ENCODE peak calls at places on chromosomes 2 and 18, in seven cellular contexts. One of them, this sample, is unnamed. For H3K9me3, the result is how much of the 10 kb centered on the place peaks cover.

GRCh38 chr2:12930382-12930781 is 213.6 kb downstream of the TRIB2 start:
- DNase-seq in CD8-positive, alpha-beta T cell: no peak
- DNase-seq in Karpas-422: no peak
- DNase-seq in K562: no peak
- DNase-seq in WERI-Rb-1: no peak
- DNase-seq in tibial nerve: no peak
- DNase-seq in uterus: no peak
- DNase-seq in this sample: no peak

GRCh38 chr2:54895735-54896134 is 154.5 kb downstream of the RTN4 start:
- DNase-seq in CD8-positive, alpha-beta T cell: no peak
- DNase-seq in Karpas-422: no peak
- DNase-seq in K562: no peak
- DNase-seq in WERI-Rb-1: no peak
- DNase-seq in tibial nerve: no peak
- DNase-seq in uterus: no peak
- DNase-seq in this sample: no peak

GRCh38 chr2:215843579-215843978 is 169.8 kb downstream of the MREG start:
- DNase-seq in CD8-positive, alpha-beta T cell: no peak
- DNase-seq in Karpas-422: no peak
- DNase-seq in K562: no peak
- DNase-seq in WERI-Rb-1: no peak
- DNase-seq in tibial nerve: peak
- DNase-seq in uterus: no peak
- DNase-seq in this sample: no peak

GRCh38 chr2:157107877-157108276 is 149.6 kb upstream of the GALNT5 start:
- DNase-seq in CD8-positive, alpha-beta T cell: no peak
- DNase-seq in Karpas-422: no peak
- DNase-seq in K562: no peak
- DNase-seq in WERI-Rb-1: no peak
- DNase-seq in tibial nerve: no peak
- DNase-seq in uterus: no peak
- DNase-seq in this sample: no peak

GRCh38 chr18:50726960-50727589 is 92.7 kb downstream of the MRO start:
- DNase-seq in CD8-positive, alpha-beta T cell: no peak
- DNase-seq in Karpas-422: no peak
- DNase-seq in K562: no peak
- DNase-seq in WERI-Rb-1: no peak
- DNase-seq in tibial nerve: no peak
- DNase-seq in uterus: no peak
- DNase-seq in this sample: no peak

GRCh38 chr18:59823611-59824195 is 76.1 kb upstream of the PMAIP1 start:
- DNase-seq in CD8-positive, alpha-beta T cell: no peak
- DNase-seq in Karpas-422: peak
- DNase-seq in K562: peak
- DNase-seq in WERI-Rb-1: peak
- DNase-seq in tibial nerve: peak
- DNase-seq in uterus: peak
- DNase-seq in this sample: peak

GRCh38 chr2:54329482-54330225 is 73.6 kb upstream of the TSPYL6 start:
- DNase-seq in CD8-positive, alpha-beta T cell: no peak
- DNase-seq in Karpas-422: no peak
- DNase-seq in K562: no peak
- DNase-seq in WERI-Rb-1: peak
- DNase-seq in tibial nerve: no peak
- DNase-seq in uterus: no peak
- DNase-seq in this sample: no peak

GRCh38 chr2:96907405-96908041 is 37.6 kb upstream of the SEMA4C start:
- DNase-seq in CD8-positive, alpha-beta T cell: no peak
- DNase-seq in Karpas-422: no peak
- DNase-seq in K562: no peak
- DNase-seq in WERI-Rb-1: peak
- DNase-seq in tibial nerve: peak
- DNase-seq in uterus: peak
- DNase-seq in this sample: peak

GRCh38 chr18:48024891-48025660 is 94.6 kb upstream of the SMAD2 start:
- DNase-seq in CD8-positive, alpha-beta T cell: no peak
- DNase-seq in Karpas-422: no peak
- DNase-seq in K562: no peak
- DNase-seq in WERI-Rb-1: no peak
- DNase-seq in tibial nerve: no peak
- DNase-seq in uterus: no peak
- DNase-seq in this sample: no peak

GRCh38 chr2:102032368-102033027 is 40.7 kb downstream of the IL1R2 start:
- DNase-seq in CD8-positive, alpha-beta T cell: no peak
- DNase-seq in Karpas-422: no peak
- DNase-seq in K562: no peak
- DNase-seq in WERI-Rb-1: no peak
- DNase-seq in tibial nerve: no peak
- DNase-seq in uterus: no peak
- DNase-seq in this sample: no peak

GRCh38 chr2:237884681-237885080 is 25.3 kb downstream of the RAMP1 start:
- DNase-seq in CD8-positive, alpha-beta T cell: no peak
- DNase-seq in Karpas-422: no peak
- DNase-seq in K562: no peak
- DNase-seq in WERI-Rb-1: no peak
- DNase-seq in tibial nerve: no peak
- DNase-seq in uterus: no peak
- DNase-seq in this sample: no peak

DNA sequence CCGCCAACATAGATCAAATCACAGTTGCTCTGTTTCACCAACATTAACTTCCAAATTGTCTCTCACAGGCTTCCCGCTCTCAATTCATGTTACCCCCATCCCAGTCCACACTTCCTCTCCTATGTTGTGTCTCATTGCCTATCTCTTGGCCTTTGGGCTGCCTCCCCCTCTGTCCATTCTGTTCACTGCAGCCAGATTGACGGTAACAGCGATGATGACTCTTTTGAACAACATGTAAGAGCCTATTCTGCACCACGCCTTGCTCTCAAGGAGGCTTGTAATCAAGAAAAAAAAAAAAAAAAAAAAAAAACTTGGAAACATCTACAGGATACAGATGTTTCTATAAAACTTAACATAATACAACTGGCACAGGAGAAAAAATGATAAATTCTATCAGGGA is 77.3 kb upstream of the RMDN2 start:
- DNase-seq in CD8-positive, alpha-beta T cell: no peak
- DNase-seq in Karpas-422: no peak
- DNase-seq in K562: no peak
- DNase-seq in WERI-Rb-1: no peak
- DNase-seq in tibial nerve: no peak
- DNase-seq in uterus: no peak
- DNase-seq in this sample: no peak
- H3K9me3 ChIP-seq in CD8-positive, alpha-beta T cell: under half
- H3K9me3 ChIP-seq in Karpas-422: under half
- H3K9me3 ChIP-seq in K562: under half
- H3K9me3 ChIP-seq in WERI-Rb-1: under half
- H3K9me3 ChIP-seq in tibial nerve: under half
- H3K9me3 ChIP-seq in uterus: under half
- H3K9me3 ChIP-seq in this sample: under half

GRCh38 chr18:78801011-78801410 is 178.6 kb upstream of the SALL3 start:
- DNase-seq in CD8-positive, alpha-beta T cell: no peak
- DNase-seq in Karpas-422: no peak
- DNase-seq in K562: no peak
- DNase-seq in WERI-Rb-1: no peak
- DNase-seq in tibial nerve: no peak
- DNase-seq in uterus: no peak
- DNase-seq in this sample: no peak

GRCh38 chr18:78804206-78805030 is 175.2 kb upstream of the SALL3 start:
- DNase-seq in CD8-positive, alpha-beta T cell: no peak
- DNase-seq in Karpas-422: no peak
- DNase-seq in K562: no peak
- DNase-seq in WERI-Rb-1: no peak
- DNase-seq in tibial nerve: no peak
- DNase-seq in uterus: no peak
- DNase-seq in this sample: no peak

GRCh38 chr18:78805840-78806239 is 173.8 kb upstream of the SALL3 start:
- DNase-seq in CD8-positive, alpha-beta T cell: no peak
- DNase-seq in Karpas-422: peak
- DNase-seq in K562: no peak
- DNase-seq in WERI-Rb-1: no peak
- DNase-seq in tibial nerve: no peak
- DNase-seq in uterus: no peak
- DNase-seq in this sample: no peak

GRCh38 chr18:78799382-78800089 is 180.1 kb upstream of the SALL3 start:
- DNase-seq in CD8-positive, alpha-beta T cell: no peak
- DNase-seq in Karpas-422: no peak
- DNase-seq in K562: no peak
- DNase-seq in WERI-Rb-1: no peak
- DNase-seq in tibial nerve: no peak
- DNase-seq in uterus: no peak
- DNase-seq in this sample: no peak

GRCh38 chr18:78803104-78803503 is 176.5 kb upstream of the SALL3 start:
- DNase-seq in CD8-positive, alpha-beta T cell: no peak
- DNase-seq in Karpas-422: no peak
- DNase-seq in K562: no peak
- DNase-seq in WERI-Rb-1: no peak
- DNase-seq in tibial nerve: no peak
- DNase-seq in uterus: no peak
- DNase-seq in this sample: no peak
- H3K9me3 ChIP-seq in CD8-positive, alpha-beta T cell: under half
- H3K9me3 ChIP-seq in Karpas-422: under half
- H3K9me3 ChIP-seq in K562: under half
- H3K9me3 ChIP-seq in WERI-Rb-1: under half
- H3K9me3 ChIP-seq in tibial nerve: under half
- H3K9me3 ChIP-seq in uterus: under half
- H3K9me3 ChIP-seq in this sample: under half

DNA sequence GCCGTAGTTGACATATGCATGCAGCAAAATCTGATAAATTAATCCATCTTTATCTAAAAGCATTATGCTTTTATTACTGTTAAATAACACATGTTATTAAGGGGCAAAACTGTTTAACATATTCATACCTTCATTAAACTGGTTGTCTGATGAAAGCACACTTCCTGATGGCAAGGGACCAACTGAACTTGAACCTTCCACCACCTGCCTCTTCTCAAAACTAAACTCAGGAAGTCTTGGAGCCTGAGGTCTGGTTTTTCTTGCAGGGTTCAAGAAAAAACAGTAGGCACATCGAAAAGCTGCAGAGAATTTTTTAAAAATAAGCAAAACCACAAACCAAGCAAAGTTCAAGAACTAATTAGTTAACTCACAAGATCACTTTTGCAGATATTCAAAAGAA is 64.9 kb downstream of the LNPK start:
- DNase-seq in CD8-positive, alpha-beta T cell: no peak
- DNase-seq in Karpas-422: no peak
- DNase-seq in K562: no peak
- DNase-seq in WERI-Rb-1: no peak
- DNase-seq in tibial nerve: no peak
- DNase-seq in uterus: no peak
- DNase-seq in this sample: no peak
- H3K9me3 ChIP-seq in CD8-positive, alpha-beta T cell: under half
- H3K9me3 ChIP-seq in Karpas-422: under half
- H3K9me3 ChIP-seq in K562: under half
- H3K9me3 ChIP-seq in WERI-Rb-1: under half
- H3K9me3 ChIP-seq in tibial nerve: under half
- H3K9me3 ChIP-seq in uterus: under half
- H3K9me3 ChIP-seq in this sample: under half

GRCh38 chr2:116820986-116821385 is 993.5 kb upstream of the DDX18 start:
- DNase-seq in CD8-positive, alpha-beta T cell: no peak
- DNase-seq in Karpas-422: no peak
- DNase-seq in K562: no peak
- DNase-seq in WERI-Rb-1: no peak
- DNase-seq in tibial nerve: no peak
- DNase-seq in uterus: no peak
- DNase-seq in this sample: no peak
- H3K9me3 ChIP-seq in CD8-positive, alpha-beta T cell: under half
- H3K9me3 ChIP-seq in Karpas-422: under half
- H3K9me3 ChIP-seq in K562: under half
- H3K9me3 ChIP-seq in WERI-Rb-1: under half
- H3K9me3 ChIP-seq in tibial nerve: under half
- H3K9me3 ChIP-seq in uterus: under half
- H3K9me3 ChIP-seq in this sample: under half

GRCh38 chr2:80567991-80568390 is 263.4 kb upstream of the LRRTM1 start:
- DNase-seq in CD8-positive, alpha-beta T cell: no peak
- DNase-seq in Karpas-422: no peak
- DNase-seq in K562: no peak
- DNase-seq in WERI-Rb-1: no peak
- DNase-seq in tibial nerve: no peak
- DNase-seq in uterus: no peak
- DNase-seq in this sample: no peak

GRCh38 chr2:80573950-80574349 is 269.4 kb upstream of the LRRTM1 start:
- DNase-seq in CD8-positive, alpha-beta T cell: no peak
- DNase-seq in Karpas-422: no peak
- DNase-seq in K562: no peak
- DNase-seq in WERI-Rb-1: no peak
- DNase-seq in tibial nerve: no peak
- DNase-seq in uterus: no peak
- DNase-seq in this sample: no peak

DNA sequence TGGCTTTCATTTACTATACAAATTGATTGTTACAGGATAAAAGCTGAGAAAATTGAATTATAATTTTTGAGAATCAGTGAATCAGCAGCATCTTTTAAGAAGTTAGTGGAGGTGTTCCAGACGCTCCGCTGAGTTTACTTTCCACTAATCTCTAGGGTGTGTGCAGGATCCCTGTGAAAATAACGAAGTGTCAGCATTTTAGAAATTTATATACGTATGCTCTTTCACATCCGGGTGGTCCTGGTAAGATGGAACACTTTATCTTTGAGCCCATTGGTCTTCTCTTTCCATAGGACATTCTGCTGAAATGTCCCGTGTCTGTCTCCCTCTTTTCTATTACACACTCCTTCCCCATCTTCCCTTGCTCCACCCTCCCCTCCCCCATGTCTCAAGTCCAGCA is 268.6 kb upstream of the LRRTM1 start:
- DNase-seq in CD8-positive, alpha-beta T cell: no peak
- DNase-seq in Karpas-422: no peak
- DNase-seq in K562: no peak
- DNase-seq in WERI-Rb-1: no peak
- DNase-seq in tibial nerve: no peak
- DNase-seq in uterus: no peak
- DNase-seq in this sample: no peak
- H3K9me3 ChIP-seq in CD8-positive, alpha-beta T cell: under half
- H3K9me3 ChIP-seq in Karpas-422: under half
- H3K9me3 ChIP-seq in K562: under half
- H3K9me3 ChIP-seq in WERI-Rb-1: under half
- H3K9me3 ChIP-seq in tibial nerve: under half
- H3K9me3 ChIP-seq in uterus: under half
- H3K9me3 ChIP-seq in this sample: under half

DNA sequence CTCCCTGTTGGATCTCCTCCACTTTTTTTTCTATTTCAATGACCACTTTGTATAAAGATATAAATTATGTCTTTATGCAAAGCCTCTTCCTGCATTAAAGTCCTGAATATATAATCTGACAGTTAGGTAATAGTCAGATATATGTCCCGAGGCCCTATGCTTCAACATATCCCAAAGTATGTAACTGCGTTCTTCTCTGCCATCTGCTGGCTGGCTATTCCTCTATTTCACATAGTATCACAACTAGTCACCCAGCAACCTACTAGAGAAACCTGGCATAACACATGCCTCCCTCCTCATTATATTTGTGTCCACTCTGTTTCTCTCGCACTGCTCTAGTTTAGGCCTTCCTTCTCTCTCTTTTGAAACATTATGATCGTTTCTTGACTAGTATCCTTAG is 640.8 kb downstream of the DPP10 start:
- DNase-seq in CD8-positive, alpha-beta T cell: no peak
- DNase-seq in Karpas-422: no peak
- DNase-seq in K562: no peak
- DNase-seq in WERI-Rb-1: peak
- DNase-seq in tibial nerve: no peak
- DNase-seq in uterus: no peak
- DNase-seq in this sample: no peak
- H3K9me3 ChIP-seq in CD8-positive, alpha-beta T cell: under half
- H3K9me3 ChIP-seq in Karpas-422: under half
- H3K9me3 ChIP-seq in K562: under half
- H3K9me3 ChIP-seq in WERI-Rb-1: under half
- H3K9me3 ChIP-seq in tibial nerve: under half
- H3K9me3 ChIP-seq in uterus: under half
- H3K9me3 ChIP-seq in this sample: under half

GRCh38 chr2:95836151-95836550 is 155.5 kb downstream of the ANKRD36C start:
- DNase-seq in CD8-positive, alpha-beta T cell: no peak
- DNase-seq in Karpas-422: no peak
- DNase-seq in K562: no peak
- DNase-seq in WERI-Rb-1: no peak
- DNase-seq in tibial nerve: no peak
- DNase-seq in uterus: no peak
- DNase-seq in this sample: no peak
- H3K9me3 ChIP-seq in CD8-positive, alpha-beta T cell: under half
- H3K9me3 ChIP-seq in Karpas-422: under half
- H3K9me3 ChIP-seq in K562: under half
- H3K9me3 ChIP-seq in WERI-Rb-1: under half
- H3K9me3 ChIP-seq in tibial nerve: under half
- H3K9me3 ChIP-seq in uterus: under half
- H3K9me3 ChIP-seq in this sample: under half

This sample was measured in prostate gland.